ENCODE peak calls at places on chromosome 14, in six cellular contexts. One of them, this sample, is unnamed.

GRCh38 chr14:70821581-70821915 is 12.2 kb upstream of the MAP3K9 start:
- DNase-seq in A549: no peak
- DNase-seq in H54: no peak
- DNase-seq in H1: no peak
- DNase-seq in sigmoid colon: no peak
- DNase-seq in uterus: no peak
- DNase-seq in this sample: no peak

GRCh38 chr14:98014851-98015615 is 1217.9 kb downstream of the VRK1 start:
- DNase-seq in H54: no peak
- DNase-seq in sigmoid colon: no peak
- DNase-seq in H1: no peak
- DNase-seq in A549: no peak
- DNase-seq in uterus: no peak
- DNase-seq in this sample: no peak

GRCh38 chr14:68246074-68246980 is 426.7 kb downstream of the RAD51B start:
- DNase-seq in H54: no peak
- DNase-seq in sigmoid colon: no peak
- DNase-seq in A549: no peak
- DNase-seq in uterus: no peak
- DNase-seq in H1: no peak
- DNase-seq in this sample: peak

GRCh38 chr14:26730929-26731618 is 133.2 kb upstream of the NOVA1 start:
- DNase-seq in H1: peak
- DNase-seq in sigmoid colon: no peak
- DNase-seq in uterus: no peak
- DNase-seq in A549: peak
- DNase-seq in H54: peak
- DNase-seq in this sample: peak

GRCh38 chr14:76908834-76909233 is 82.6 kb downstream of the LRRC74A start:
- DNase-seq in H54: no peak
- DNase-seq in sigmoid colon: no peak
- DNase-seq in A549: peak
- DNase-seq in H1: no peak
- DNase-seq in uterus: no peak
- DNase-seq in this sample: no peak

GRCh38 chr14:90491868-90492560 is 95.2 kb downstream of the CALM1 start:
- DNase-seq in H1: no peak
- DNase-seq in H54: no peak
- DNase-seq in A549: no peak
- DNase-seq in sigmoid colon: no peak
- DNase-seq in uterus: no peak
- DNase-seq in this sample: no peak

GRCh38 chr14:76812093-76812421 is 625 bp downstream of the ANGEL1 start:
- DNase-seq in sigmoid colon: no peak
- DNase-seq in A549: no peak
- DNase-seq in H54: no peak
- DNase-seq in H1: no peak
- DNase-seq in uterus: no peak
- DNase-seq in this sample: no peak

GRCh38 chr14:75426332-75427125 is 1.3 kb upstream of the JDP2 start:
- DNase-seq in H54: no peak
- DNase-seq in uterus: no peak
- DNase-seq in A549: no peak
- DNase-seq in H1: no peak
- DNase-seq in sigmoid colon: no peak
- DNase-seq in this sample: no peak

GRCh38 chr14:77004711-77005460 is 23.6 kb downstream of the IRF2BPL start:
- DNase-seq in sigmoid colon: no peak
- DNase-seq in A549: no peak
- DNase-seq in H54: no peak
- DNase-seq in uterus: no peak
- DNase-seq in H1: no peak
- DNase-seq in this sample: no peak

GRCh38 chr14:54129850-54130640 is 173.4 kb upstream of the BMP4 start:
- DNase-seq in H54: no peak
- DNase-seq in uterus: no peak
- DNase-seq in H1: no peak
- DNase-seq in sigmoid colon: no peak
- DNase-seq in A549: no peak
- DNase-seq in this sample: no peak

GRCh38 chr14:72926292-72927028 is at the start of gene DCAF4:
- DNase-seq in H54: peak
- DNase-seq in A549: peak
- DNase-seq in uterus: peak
- DNase-seq in H1: peak
- DNase-seq in sigmoid colon: peak
- DNase-seq in this sample: peak
- TF ChIP-seq POLR2A in H54: peak
- TF ChIP-seq POLR2A in A549: peak
- TF ChIP-seq POLR2A in uterus: no peak
- TF ChIP-seq POLR2A in H1: peak
- TF ChIP-seq POLR2A in sigmoid colon: no peak
- TF ChIP-seq POLR2A in this sample: peak

GRCh38 chr14:104864267-104865068 is 600 bp upstream of the CEP170B start:
- DNase-seq in A549: peak
- DNase-seq in sigmoid colon: peak
- DNase-seq in H1: peak
- DNase-seq in H54: no peak
- DNase-seq in uterus: no peak
- DNase-seq in this sample: peak
- TF ChIP-seq POLR2A in A549: no peak
- TF ChIP-seq POLR2A in sigmoid colon: no peak
- TF ChIP-seq POLR2A in H1: peak
- TF ChIP-seq POLR2A in H54: no peak
- TF ChIP-seq POLR2A in uterus: no peak
- TF ChIP-seq POLR2A in this sample: no peak

GRCh38 chr14:88792572-88793258 is at the start of gene EML5:
- DNase-seq in H1: peak
- DNase-seq in A549: peak
- DNase-seq in uterus: peak
- DNase-seq in H54: no peak
- DNase-seq in sigmoid colon: peak
- DNase-seq in this sample: peak
- TF ChIP-seq POLR2A in H1: peak
- TF ChIP-seq POLR2A in A549: peak
- TF ChIP-seq POLR2A in uterus: no peak
- TF ChIP-seq POLR2A in H54: no peak
- TF ChIP-seq POLR2A in sigmoid colon: no peak
- TF ChIP-seq POLR2A in this sample: no peak

DNA sequence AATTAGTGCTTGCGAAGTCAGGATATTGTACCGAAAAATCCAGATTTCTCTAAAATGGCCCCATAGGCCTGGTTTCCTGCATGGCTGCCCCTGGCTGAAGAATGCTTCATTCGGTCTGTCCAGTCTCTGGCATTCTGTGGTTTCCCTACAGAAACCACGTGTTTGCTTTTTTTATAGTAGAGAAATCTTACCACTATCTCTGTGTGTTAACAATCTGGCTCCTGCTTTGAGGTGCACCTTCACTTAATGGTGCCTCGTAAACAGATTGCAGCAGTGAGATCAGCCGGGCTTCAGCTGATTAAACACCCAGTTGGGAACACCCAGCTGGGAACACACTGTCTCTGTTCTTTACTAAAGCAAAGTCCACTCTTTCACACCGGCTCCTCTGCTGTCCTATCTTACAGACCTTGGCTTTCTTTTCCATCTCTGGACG is 6.7 kb upstream of the DNAAF2 start:
- DNase-seq in uterus: no peak
- DNase-seq in H1: no peak
- DNase-seq in sigmoid colon: no peak
- DNase-seq in A549: no peak
- DNase-seq in H54: no peak
- DNase-seq in this sample: no peak
- TF ChIP-seq POLR2A in uterus: no peak
- TF ChIP-seq POLR2A in H1: peak
- TF ChIP-seq POLR2A in sigmoid colon: no peak
- TF ChIP-seq POLR2A in A549: no peak
- TF ChIP-seq POLR2A in H54: no peak
- TF ChIP-seq POLR2A in this sample: no peak